ENCODE peak calls at places on chromosomes 1 and 21, in six cellular contexts. B, Q, D, X, C and P are unnamed samples.

GRCh38 chr1:210441028-210441427 is 112.3 kb downstream of the HHAT start:
- DNase-seq in B (peak), Q (no peak), D (no peak), X (no peak), C (no peak), P (no peak)

GRCh38 chr1:240100351-240100750 is 8.7 kb downstream of the FMN2 start:
- DNase-seq in B (peak), Q (no peak), D (no peak), X (no peak), C (no peak), P (no peak)

GRCh38 chr1:9275161-9275560 is 17.5 kb upstream of the SPSB1 start:
- DNase-seq in B (no peak), Q (no peak), D (no peak), X (no peak), C (no peak), P (no peak)

GRCh38 chr1:68016364-68016763 is 34.1 kb downstream of the DIRAS3 start:
- DNase-seq in B (peak), Q (no peak), D (no peak), X (no peak), C (no peak), P (no peak)

GRCh38 chr1:37420461-37420860 is 53.9 kb upstream of the ZC3H12A start:
- DNase-seq in B (no peak), Q (no peak), D (no peak), X (no peak), C (no peak), P (no peak)

GRCh38 chr1:205985330-205986005 is 17.7 kb downstream of the RAB7B start:
- DNase-seq in B (no peak), Q (peak), D (no peak), X (no peak), C (no peak), P (no peak)

GRCh38 chr1:224253721-224254120 is 70.7 kb downstream of the DEGS1 start:
- DNase-seq in B (peak), Q (no peak), D (no peak), X (no peak), C (no peak), P (no peak)

GRCh38 chr21:34511787-34512451 is at the start of gene KCNE1:
- DNase-seq in B (no peak), Q (peak), D (peak), X (no peak), C (no peak), P (peak)

GRCh38 chr1:8439015-8439702 is 121.2 kb downstream of the SLC45A1 start:
- DNase-seq in B (peak), Q (peak), D (peak), X (peak), C (no peak), P (peak)

GRCh38 chr1:2151252-2151651 is 43.3 kb downstream of the FAAP20 start:
- DNase-seq in B (no peak), Q (peak), D (peak), X (no peak), C (no peak), P (no peak)

GRCh38 chr21:37257526-37257966 is 9.6 kb downstream of the VPS26C start:
- DNase-seq in B (peak), Q (peak), D (peak), X (peak), C (peak), P (peak)

GRCh38 chr21:44766818-44767354 is 34.7 kb downstream of the UBE2G2 start:
- DNase-seq in B (no peak), Q (no peak), D (no peak), X (no peak), C (no peak), P (no peak)

GRCh38 chr1:97174039-97174704 is 452.6 kb downstream of the PTBP2 start:
- DNase-seq in B (peak), Q (peak), D (no peak), X (no peak), C (no peak), P (no peak)

GRCh38 chr1:207820568-207821463 is 69.0 kb downstream of the CD46 start:
- DNase-seq in B (no peak), Q (no peak), D (no peak), X (no peak), C (no peak), P (no peak)

GRCh38 chr1:38114231-38114630 is 67.6 kb upstream of the POU3F1 start:
- DNase-seq in B (no peak), Q (peak), D (peak), X (no peak), C (no peak), P (peak)

GRCh38 chr1:232211149-232211548 is 418.8 kb downstream of the SIPA1L2 start:
- DNase-seq in B (no peak), Q (peak), D (no peak), X (no peak), C (no peak), P (no peak)

GRCh38 chr1:214666674-214667073 is 63.7 kb downstream of the CENPF start:
- DNase-seq in B (no peak), Q (no peak), D (no peak), X (no peak), C (no peak), P (no peak)

GRCh38 chr1:22105611-22106207 is 37.2 kb downstream of the WNT4 start:
- DNase-seq in B (peak), Q (peak), D (no peak), X (peak), C (peak), P (peak)

GRCh38 chr1:92909321-92909720 is 51.9 kb downstream of the DIPK1A start:
- DNase-seq in B (peak), Q (peak), D (no peak), X (no peak), C (no peak), P (no peak)

GRCh38 chr1:170410391-170411146 is 121.4 kb upstream of the GORAB start:
- DNase-seq in B (peak), Q (peak), D (no peak), X (no peak), C (no peak), P (no peak)